ENCODE peak calls at places on chromosomes 16 and 17, in seven cellular contexts. M is H7; V is AML-193; T is CD8-positive, alpha-beta T cell; D is NCI-H1092 treated with DMSO at 0.1 percent for 48 hours; P is germinal center; Q is activated T-cell treated with anti-CD3 and anti-CD28 coated beads, Interleukin-2, amount 50 U/mL, for 72 hours. O is an unnamed sample.

GRCh38 chr16:22323173-22323997 is 26.2 kb downstream of the POLR3E start:
- DNase-seq in M (peak; percentile 36), V (no peak), T (no peak), D (no peak), P (no peak), Q (no peak), O (no peak)

GRCh38 chr17:73404246-73404645 is 92.4 kb upstream of the CDC42EP4 start:
- DNase-seq in M (no peak), V (no peak), T (no peak), D (no peak), P (no peak), Q (no peak), O (no peak)

GRCh38 chr17:76431509-76431908 is 21.4 kb downstream of the UBE2O start:
- DNase-seq in M (no peak), V (no peak), T (no peak), D (no peak), P (no peak), Q (no peak), O (no peak)

GRCh38 chr17:22217135-22217534 is 524.8 kb downstream of the KCNJ18 start:
- DNase-seq in M (peak; percentile 24), V (no peak), T (no peak), D (no peak), P (no peak), Q (no peak), O (no peak)

GRCh38 chr16:13143551-13143950 is 242.2 kb downstream of the SHISA9 start:
- DNase-seq in M (no peak), V (no peak), T (no peak), D (no peak), P (no peak), Q (no peak), O (no peak)

GRCh38 chr16:47732806-47733150 is 271.6 kb downstream of the PHKB start:
- DNase-seq in M (peak; percentile 60), V (no peak), T (no peak), D (no peak), P (no peak), Q (peak; percentile 21), O (no peak)

GRCh38 chr16:89434490-89434889 is 55.9 kb downstream of the ANKRD11 start:
- DNase-seq in M (peak; percentile 39), V (no peak), T (no peak), D (no peak), P (no peak), Q (no peak), O (no peak)

GRCh38 chr16:53147500-53148065 is 92.8 kb downstream of the CHD9 start:
- DNase-seq in M (no peak), V (no peak), T (no peak), D (no peak), P (no peak), Q (no peak), O (no peak)

GRCh38 chr17:27340575-27340974 is 46.7 kb downstream of the WSB1 start:
- DNase-seq in M (no peak), V (no peak), T (no peak), D (no peak), P (no peak), Q (no peak), O (no peak)

GRCh38 chr16:78210305-78210704 is 110.9 kb downstream of the WWOX start:
- DNase-seq in M (no peak), V (no peak), T (no peak), D (peak; percentile 13), P (no peak), Q (no peak), O (no peak)

GRCh38 chr17:50495217-50495823 is 12.9 kb upstream of the MYCBPAP start:
- DNase-seq in M (no peak), V (no peak), T (no peak), D (no peak), P (no peak), Q (no peak), O (no peak)